ENCODE peak calls at places on chromosomes 16 and 17, in five cellular contexts. E, U, S, L and V are unnamed samples.

GRCh38 chr17:61393550-61393903 is 6.1 kb upstream of the TBX2 start:
- DNase-seq in S (no peak), L (no peak), U (no peak), E (no peak), V (no peak)

GRCh38 chr16:49399594-49400364 is 26.2 kb downstream of the C16orf78 start:
- DNase-seq in E (no peak), U (no peak), L (no peak), S (peak), V (no peak)

GRCh38 chr16:72425571-72426341 is 253.8 kb upstream of the PMFBP1 start:
- DNase-seq in L (no peak), E (no peak), U (no peak), S (no peak), V (no peak)

GRCh38 chr16:1037023-1037933 is 35.3 kb upstream of the SSTR5 start:
- DNase-seq in S (no peak), U (no peak), E (no peak), L (no peak), V (no peak)

GRCh38 chr17:49582789-49583188 is 7.1 kb downstream of the NXPH3 start:
- DNase-seq in U (no peak), S (no peak), E (no peak), L (no peak), V (no peak)

GRCh38 chr17:17742133-17742621 is 60.9 kb downstream of the RAI1 start:
- DNase-seq in U (no peak), L (no peak), E (no peak), S (no peak), V (no peak)

GRCh38 chr17:31269597-31269996 is 27.4 kb downstream of the OMG start:
- DNase-seq in L (peak), S (no peak), E (no peak), U (peak), V (peak)

GRCh38 chr16:81707411-81708321 is 71.4 kb upstream of the PLCG2 start:
- DNase-seq in U (no peak), S (no peak), E (no peak), L (no peak), V (no peak)

GRCh38 chr17:59671386-59671785 is 35.8 kb downstream of the PTRH2 start:
- DNase-seq in E (no peak), S (no peak), U (no peak), L (no peak), V (no peak)

GRCh38 chr17:51372345-51373004 is 112.1 kb downstream of the UTP18 start:
- DNase-seq in S (peak), E (peak), L (no peak), U (peak), V (peak)

GRCh38 chr17:59846391-59847165 is 46.2 kb downstream of the TUBD1 start:
- DNase-seq in E (no peak), S (peak), U (peak), L (no peak), V (no peak)

GRCh38 chr17:30831257-30831656 is 509 bp upstream of the ATAD5 start:
- DNase-seq in S (no peak), U (no peak), E (peak), L (no peak), V (no peak)

GRCh38 chr17:1606352-1606985 is 22.2 kb downstream of the SLC43A2 start:
- DNase-seq in L (no peak), S (no peak), U (no peak), E (no peak), V (no peak)

GRCh38 chr17:16975744-16976625 is 4.1 kb upstream of the TNFRSF13B start:
- DNase-seq in L (no peak), E (no peak), S (peak), U (no peak), V (no peak)

GRCh38 chr17:77887464-77888241 is 70.8 kb upstream of the TNRC6C start:
- DNase-seq in U (peak), E (peak), S (no peak), L (no peak), V (no peak)

GRCh38 chr17:3710951-3711383 is 12.7 kb upstream of the HASPIN start:
- DNase-seq in L (no peak), E (no peak), U (no peak), S (peak), V (no peak)

GRCh38 chr17:83176272-83176955 is 97.0 kb downstream of the METRNL start:
- DNase-seq in E (no peak), L (no peak), S (no peak), U (no peak), V (no peak)

GRCh38 chr16:64469906-64470702 is 651.8 kb downstream of the CDH11 start:
- DNase-seq in L (no peak), S (no peak), E (no peak), U (no peak), V (no peak)

GRCh38 chr16:6447046-6447445 is 885.6 kb upstream of the RBFOX1 start:
- DNase-seq in E (no peak), S (no peak), L (no peak), U (no peak), V (no peak)

GRCh38 chr17:57044976-57045867 is 39.8 kb upstream of the AKAP1 start:
- DNase-seq in U (no peak), S (no peak), E (no peak), L (no peak), V (no peak)

GRCh38 chr17:3529817-3530741 is 27.5 kb downstream of the TRPV3 start:
- DNase-seq in E (no peak), S (no peak), U (peak), L (no peak), V (peak)

GRCh38 chr17:57447357-57448019 is 191.2 kb downstream of the MSI2 start:
- DNase-seq in S (no peak), E (no peak), U (no peak), L (no peak), V (no peak)

GRCh38 chr17:46876353-46876887 is 25.0 kb downstream of the WNT9B start:
- DNase-seq in S (no peak), E (peak), U (peak), L (no peak), V (no peak)

GRCh38 chr16:23745263-23745662 is 9.6 kb upstream of the CHP2 start:
- DNase-seq in E (no peak), L (no peak), S (no peak), U (no peak), V (no peak)

GRCh38 chr16:80958284-80958683 is 48.4 kb downstream of the CMC2 start:
- DNase-seq in E (no peak), U (no peak), L (no peak), S (no peak), V (no peak)

GRCh38 chr17:1485748-1486376 is 6.6 kb downstream of the MYO1C start:
- DNase-seq in S (no peak), E (peak), U (no peak), L (no peak), V (no peak)

DNA sequence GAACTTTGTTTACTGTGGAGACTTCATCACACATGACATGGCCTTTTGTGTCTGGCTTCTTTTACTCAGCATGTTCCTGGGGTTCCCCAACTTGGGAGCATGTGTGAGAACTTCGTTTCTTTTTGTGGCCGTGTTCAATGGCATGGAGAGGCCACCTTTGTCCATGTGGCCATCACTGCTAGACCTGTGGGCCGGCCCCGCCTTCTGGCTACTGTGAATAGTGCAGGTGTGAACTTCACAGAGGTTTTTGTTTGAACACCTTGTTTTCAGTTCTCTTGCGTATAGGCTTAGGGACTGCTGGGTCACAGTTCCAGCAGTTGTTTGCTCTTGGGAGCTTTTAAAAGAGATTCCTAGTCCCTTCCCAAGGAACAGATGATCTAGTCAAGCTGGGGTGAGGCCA is 5.7 kb upstream of the SLC38A8 start:
- DNase-seq in U (peak), E (no peak), S (no peak), L (no peak), V (no peak)
- TF ChIP-seq SUZ12 in U (no peak), E (no peak), S (no peak), L (no peak), V (no peak)

DNA sequence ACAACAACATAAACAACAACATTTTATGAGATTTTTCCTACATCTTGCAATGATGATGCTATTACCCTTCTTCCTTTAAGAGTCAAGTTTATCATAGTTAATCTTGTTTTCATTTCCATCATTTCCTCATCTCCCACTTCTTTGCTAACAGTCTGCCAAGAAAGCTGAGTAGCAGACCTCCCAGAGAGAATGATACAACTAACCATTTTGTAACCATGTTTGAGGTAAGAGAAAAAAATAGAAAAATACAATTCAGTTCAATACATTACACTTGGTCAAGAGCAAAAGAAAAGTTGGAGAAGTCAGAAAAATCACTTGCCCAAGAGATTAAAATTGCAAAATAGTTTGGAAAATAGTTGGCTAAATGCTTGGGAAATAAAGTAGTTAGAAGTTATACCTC is 154.5 kb downstream of the ABCA8 start:
- DNase-seq in E (no peak), L (no peak), U (no peak), S (no peak), V (no peak)
- TF ChIP-seq SUZ12 in E (no peak), L (no peak), U (no peak), S (no peak), V (no peak)

GRCh38 chr17:67819722-67820121 is 5.6 kb upstream of the BPTF start:
- DNase-seq in L (no peak), S (no peak), E (no peak), U (no peak), V (no peak)
- TF ChIP-seq SUZ12 in L (no peak), S (no peak), E (no peak), U (no peak), V (no peak)

DNA sequence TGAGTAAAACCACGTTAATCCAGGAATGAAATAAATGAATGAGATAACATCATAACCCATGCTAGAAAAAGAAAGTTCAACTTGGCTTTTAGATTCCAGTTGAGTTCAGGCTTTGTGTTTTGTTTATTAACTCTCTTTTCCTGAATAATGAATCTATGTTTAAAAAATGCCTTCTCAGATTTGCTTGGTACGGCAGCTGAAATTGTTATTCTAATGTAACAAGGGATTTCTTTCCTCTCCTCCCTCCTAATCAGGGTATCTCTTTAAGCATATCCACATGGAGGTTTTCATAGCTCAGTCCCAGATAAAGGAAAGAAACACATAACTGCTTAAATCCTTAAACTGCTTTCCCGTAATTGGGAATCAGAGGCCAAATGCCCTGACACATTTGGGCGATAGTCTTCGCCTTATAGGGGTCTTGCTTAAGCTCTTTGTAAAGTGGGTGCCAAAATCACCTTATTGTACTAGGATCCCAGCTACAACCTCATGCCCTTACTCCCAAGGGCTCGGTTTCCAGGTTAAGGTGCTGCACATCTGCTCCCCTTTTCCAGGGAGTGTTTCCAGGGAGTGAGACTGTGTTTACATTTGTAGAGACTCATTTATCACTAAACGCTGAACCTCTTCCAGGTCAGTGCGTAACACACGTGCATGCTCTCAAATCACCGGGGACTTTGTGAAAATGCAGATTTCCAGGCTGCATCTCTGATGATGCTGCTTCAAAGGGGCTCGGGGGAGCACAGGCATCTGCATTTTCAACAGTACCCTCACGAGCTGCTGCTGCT is 142.8 kb upstream of the FOXF1 start:
- DNase-seq in S (no peak), U (no peak), L (no peak), E (no peak), V (no peak)
- TF ChIP-seq SUZ12 in S (no peak), U (no peak), L (no peak), E (no peak), V (no peak)

GRCh38 chr16:31113420-31114124 is 3.9 kb upstream of the KAT8 start:
- DNase-seq in L (no peak), U (peak), S (no peak), E (no peak), V (no peak)
- TF ChIP-seq SUZ12 in L (no peak), U (no peak), S (no peak), E (no peak), V (no peak)

GRCh38 chr16:66698046-66698445 is 1.5 kb upstream of the CMTM4 start:
- DNase-seq in U (no peak), L (no peak), E (no peak), S (no peak), V (no peak)

GRCh38 chr16:66699898-66700297 is 3.4 kb upstream of the CMTM4 start:
- DNase-seq in L (no peak), S (no peak), E (no peak), U (no peak), V (no peak)

GRCh38 chr16:66701516-66701915 is 5.0 kb upstream of the CMTM4 start:
- DNase-seq in L (no peak), E (no peak), U (no peak), S (no peak), V (no peak)

GRCh38 chr16:66703359-66704215 is 7.0 kb upstream of the CMTM4 start:
- DNase-seq in E (no peak), U (no peak), L (no peak), S (no peak), V (no peak)

GRCh38 chr16:66701061-66701460 is 4.5 kb upstream of the CMTM4 start:
- DNase-seq in S (no peak), L (no peak), E (no peak), U (no peak), V (no peak)
- TF ChIP-seq SUZ12 in S (no peak), L (no peak), E (no peak), U (no peak), V (no peak)